ENCODE peak calls at places on chromosomes 6 and 20, in seven cellular contexts. One of them, this sample, is unnamed.

GRCh38 chr6:168892031-168892430 is 361.6 kb downstream of the THBS2 start:
- DNase-seq in left ventricle myocardium inferior: no peak
- DNase-seq in gastrocnemius medialis: no peak
- DNase-seq in DND-41: no peak
- DNase-seq in heart left ventricle: no peak
- DNase-seq in tibial nerve: no peak
- DNase-seq in mucosa of descending colon: no peak
- DNase-seq in this sample: no peak

GRCh38 chr6:1856381-1856780 is 246.7 kb downstream of the FOXC1 start:
- DNase-seq in left ventricle myocardium inferior: no peak
- DNase-seq in gastrocnemius medialis: no peak
- DNase-seq in DND-41: peak; percentile 94
- DNase-seq in heart left ventricle: no peak
- DNase-seq in tibial nerve: peak; percentile 30
- DNase-seq in mucosa of descending colon: peak; percentile 46
- DNase-seq in this sample: peak; percentile 75

GRCh38 chr6:138253731-138254130 is 35.4 kb upstream of the PBOV1 start:
- DNase-seq in left ventricle myocardium inferior: no peak
- DNase-seq in gastrocnemius medialis: no peak
- DNase-seq in DND-41: no peak
- DNase-seq in heart left ventricle: no peak
- DNase-seq in tibial nerve: no peak
- DNase-seq in mucosa of descending colon: no peak
- DNase-seq in this sample: no peak

GRCh38 chr6:28383235-28384142 is 16.1 kb downstream of the ZSCAN12 start:
- DNase-seq in left ventricle myocardium inferior: peak; percentile 84
- DNase-seq in gastrocnemius medialis: peak; percentile 69
- DNase-seq in DND-41: no peak
- DNase-seq in heart left ventricle: peak; percentile 86
- DNase-seq in tibial nerve: peak; percentile 65
- DNase-seq in mucosa of descending colon: peak; percentile 92
- DNase-seq in this sample: peak; percentile 82

GRCh38 chr20:47362361-47363219 is 6.1 kb upstream of the ZMYND8 start:
- DNase-seq in left ventricle myocardium inferior: no peak
- DNase-seq in gastrocnemius medialis: no peak
- DNase-seq in DND-41: peak; percentile 50
- DNase-seq in heart left ventricle: no peak
- DNase-seq in tibial nerve: no peak
- DNase-seq in mucosa of descending colon: no peak
- DNase-seq in this sample: no peak

GRCh38 chr6:30814137-30815084 is 69.9 kb upstream of the DDR1 start:
- DNase-seq in left ventricle myocardium inferior: no peak
- DNase-seq in gastrocnemius medialis: no peak
- DNase-seq in DND-41: no peak
- DNase-seq in heart left ventricle: no peak
- DNase-seq in tibial nerve: no peak
- DNase-seq in mucosa of descending colon: no peak
- DNase-seq in this sample: no peak

GRCh38 chr20:21513881-21514540 is at the start of gene NKX2-2:
- DNase-seq in left ventricle myocardium inferior: no peak
- DNase-seq in gastrocnemius medialis: no peak
- DNase-seq in DND-41: no peak
- DNase-seq in heart left ventricle: no peak
- DNase-seq in tibial nerve: no peak
- DNase-seq in mucosa of descending colon: no peak
- DNase-seq in this sample: no peak

GRCh38 chr6:53043626-53044025 is 21.6 kb upstream of the FBXO9 start:
- DNase-seq in left ventricle myocardium inferior: no peak
- DNase-seq in gastrocnemius medialis: no peak
- DNase-seq in DND-41: no peak
- DNase-seq in heart left ventricle: no peak
- DNase-seq in tibial nerve: no peak
- DNase-seq in mucosa of descending colon: no peak
- DNase-seq in this sample: no peak

GRCh38 chr6:133502451-133503259 is 261.5 kb downstream of the EYA4 start:
- DNase-seq in left ventricle myocardium inferior: no peak
- DNase-seq in gastrocnemius medialis: no peak
- DNase-seq in DND-41: no peak
- DNase-seq in heart left ventricle: no peak
- DNase-seq in tibial nerve: no peak
- DNase-seq in mucosa of descending colon: no peak
- DNase-seq in this sample: no peak

GRCh38 chr20:32482251-32483220 is 102.6 kb downstream of the NOL4L start:
- DNase-seq in left ventricle myocardium inferior: peak; percentile 63
- DNase-seq in gastrocnemius medialis: no peak
- DNase-seq in DND-41: peak; percentile 65
- DNase-seq in heart left ventricle: peak; percentile 67
- DNase-seq in tibial nerve: no peak
- DNase-seq in mucosa of descending colon: peak; percentile 74
- DNase-seq in this sample: peak; percentile 48

GRCh38 chr6:27871919-27872633 is 40.1 kb downstream of the OR2B2 start:
- DNase-seq in left ventricle myocardium inferior: peak; percentile 34
- DNase-seq in gastrocnemius medialis: no peak
- DNase-seq in DND-41: peak; percentile 93
- DNase-seq in heart left ventricle: peak; percentile 80
- DNase-seq in tibial nerve: no peak
- DNase-seq in mucosa of descending colon: peak; percentile 78
- DNase-seq in this sample: peak; percentile 84

GRCh38 chr20:54691335-54691734 is 215.9 kb downstream of the DOK5 start:
- DNase-seq in left ventricle myocardium inferior: no peak
- DNase-seq in gastrocnemius medialis: no peak
- DNase-seq in DND-41: no peak
- DNase-seq in heart left ventricle: no peak
- DNase-seq in tibial nerve: no peak
- DNase-seq in mucosa of descending colon: no peak
- DNase-seq in this sample: no peak

GRCh38 chr6:9405825-9406224 is 970.5 kb upstream of the SLC35B3 start:
- DNase-seq in left ventricle myocardium inferior: no peak
- DNase-seq in gastrocnemius medialis: no peak
- DNase-seq in DND-41: no peak
- DNase-seq in heart left ventricle: no peak
- DNase-seq in tibial nerve: no peak
- DNase-seq in mucosa of descending colon: no peak
- DNase-seq in this sample: no peak

GRCh38 chr6:34115396-34116314 is 30.2 kb downstream of the GRM4 start:
- DNase-seq in left ventricle myocardium inferior: no peak
- DNase-seq in gastrocnemius medialis: no peak
- DNase-seq in DND-41: peak; percentile 54
- DNase-seq in heart left ventricle: no peak
- DNase-seq in tibial nerve: no peak
- DNase-seq in mucosa of descending colon: no peak
- DNase-seq in this sample: no peak

GRCh38 chr6:146331008-146331407 is 212.6 kb upstream of the RAB32 start:
- DNase-seq in left ventricle myocardium inferior: no peak
- DNase-seq in gastrocnemius medialis: no peak
- DNase-seq in DND-41: no peak
- DNase-seq in heart left ventricle: no peak
- DNase-seq in tibial nerve: no peak
- DNase-seq in mucosa of descending colon: no peak
- DNase-seq in this sample: no peak

GRCh38 chr20:9374068-9374467 is 140.3 kb upstream of the LAMP5 start:
- DNase-seq in left ventricle myocardium inferior: no peak
- DNase-seq in gastrocnemius medialis: no peak
- DNase-seq in DND-41: no peak
- DNase-seq in heart left ventricle: no peak
- DNase-seq in tibial nerve: no peak
- DNase-seq in mucosa of descending colon: no peak
- DNase-seq in this sample: no peak

GRCh38 chr6:105872244-105872643 is 213.9 kb upstream of the PRDM1 start:
- DNase-seq in left ventricle myocardium inferior: no peak
- DNase-seq in gastrocnemius medialis: no peak
- DNase-seq in DND-41: no peak
- DNase-seq in heart left ventricle: no peak
- DNase-seq in tibial nerve: no peak
- DNase-seq in mucosa of descending colon: no peak
- DNase-seq in this sample: no peak

GRCh38 chr6:90175627-90176538 is 120.8 kb downstream of the BACH2 start:
- DNase-seq in left ventricle myocardium inferior: no peak
- DNase-seq in gastrocnemius medialis: no peak
- DNase-seq in DND-41: no peak
- DNase-seq in heart left ventricle: no peak
- DNase-seq in tibial nerve: no peak
- DNase-seq in mucosa of descending colon: no peak
- DNase-seq in this sample: no peak

GRCh38 chr6:109240370-109241084 is 141.7 kb downstream of the CD164 start:
- DNase-seq in left ventricle myocardium inferior: no peak
- DNase-seq in gastrocnemius medialis: no peak
- DNase-seq in DND-41: no peak
- DNase-seq in heart left ventricle: no peak
- DNase-seq in tibial nerve: no peak
- DNase-seq in mucosa of descending colon: no peak
- DNase-seq in this sample: no peak

DNA sequence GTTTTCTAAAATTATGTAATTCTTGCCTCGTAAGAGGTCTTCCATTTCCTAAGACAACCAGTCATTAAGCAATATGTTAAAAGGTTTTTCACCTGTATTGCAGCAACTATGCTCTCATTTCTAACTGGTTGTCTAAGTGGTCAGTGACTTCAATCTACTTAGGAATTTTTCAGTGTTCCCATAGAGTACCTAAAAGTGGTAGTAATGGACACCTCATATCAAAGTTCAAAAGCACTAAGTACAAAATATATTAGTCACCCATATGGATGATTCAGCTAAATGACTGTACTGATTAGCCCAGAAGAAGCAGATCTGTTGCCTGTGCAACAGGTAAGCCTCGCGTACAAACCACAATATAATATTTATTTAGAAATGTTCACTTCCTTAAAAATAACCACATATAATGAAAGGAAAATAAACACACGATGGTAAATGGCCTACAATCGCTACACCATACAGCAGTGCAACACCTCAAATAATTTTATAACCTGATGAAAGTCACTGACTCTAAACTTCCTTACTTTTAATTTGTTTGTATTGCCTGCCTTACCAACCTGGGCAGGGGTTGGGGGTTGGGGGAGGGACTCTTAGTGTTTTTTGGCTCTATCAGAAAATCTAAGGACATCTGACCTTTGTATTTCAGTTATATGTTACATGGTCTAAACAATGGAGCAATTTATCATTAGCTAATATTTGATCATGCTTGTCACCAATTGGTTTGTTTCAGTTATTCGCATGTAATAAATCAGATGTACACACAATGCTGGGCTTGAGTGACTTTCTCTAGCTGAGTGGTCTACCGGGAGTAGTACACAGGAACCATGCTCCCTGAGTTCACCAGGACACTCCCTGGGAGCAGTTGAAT is 105.9 kb downstream of the HIVEP2 start:
- DNase-seq in left ventricle myocardium inferior: no peak
- DNase-seq in gastrocnemius medialis: no peak
- DNase-seq in DND-41: no peak
- DNase-seq in heart left ventricle: no peak
- DNase-seq in tibial nerve: no peak
- DNase-seq in mucosa of descending colon: no peak
- DNase-seq in this sample: no peak
- H3K4me3 ChIP-seq in left ventricle myocardium inferior: no peak overlapping the region
- H3K4me3 ChIP-seq in gastrocnemius medialis: no peak overlapping the region
- H3K4me3 ChIP-seq in DND-41: no peak overlapping the region
- H3K4me3 ChIP-seq in heart left ventricle: no peak overlapping the region
- H3K4me3 ChIP-seq in tibial nerve: no peak overlapping the region
- H3K4me3 ChIP-seq in mucosa of descending colon: no peak overlapping the region
- H3K4me3 ChIP-seq in this sample: no peak overlapping the region

GRCh38 chr6:157954150-157955117 is 27.2 kb upstream of the SYNJ2 start:
- DNase-seq in left ventricle myocardium inferior: no peak
- DNase-seq in gastrocnemius medialis: no peak
- DNase-seq in DND-41: no peak
- DNase-seq in heart left ventricle: no peak
- DNase-seq in tibial nerve: no peak
- DNase-seq in mucosa of descending colon: peak; percentile 90
- DNase-seq in this sample: no peak
- TF ChIP-seq CTCF in left ventricle myocardium inferior: no peak
- TF ChIP-seq CTCF in gastrocnemius medialis: no peak
- TF ChIP-seq CTCF in DND-41: no peak
- TF ChIP-seq CTCF in heart left ventricle: no peak
- TF ChIP-seq CTCF in tibial nerve: no peak
- TF ChIP-seq CTCF in mucosa of descending colon: no peak
- TF ChIP-seq CTCF in this sample: no peak

GRCh38 chr20:49685161-49685601 is 28.5 kb downstream of the B4GALT5 start:
- DNase-seq in left ventricle myocardium inferior: no peak
- DNase-seq in gastrocnemius medialis: no peak
- DNase-seq in DND-41: peak; percentile 11
- DNase-seq in heart left ventricle: no peak
- DNase-seq in tibial nerve: no peak
- DNase-seq in mucosa of descending colon: no peak
- DNase-seq in this sample: no peak
- H3K4me1 ChIP-seq in left ventricle myocardium inferior: peaks cover 72% of the 10 kb centered on the region
- H3K4me1 ChIP-seq in gastrocnemius medialis: peaks cover 92% of the 10 kb centered on the region
- H3K4me1 ChIP-seq in DND-41: no peaks in the 10 kb centered on the region
- H3K4me1 ChIP-seq in heart left ventricle: peaks cover 50% of the 10 kb centered on the region
- H3K4me1 ChIP-seq in tibial nerve: peaks cover 82% of the 10 kb centered on the region
- H3K4me1 ChIP-seq in mucosa of descending colon: peaks cover 41% of the 10 kb centered on the region
- H3K4me1 ChIP-seq in this sample: peaks cover 32% of the 10 kb centered on the region

GRCh38 chr6:163127587-163127986 is 286.9 kb upstream of the QKI start:
- DNase-seq in left ventricle myocardium inferior: no peak
- DNase-seq in gastrocnemius medialis: no peak
- DNase-seq in DND-41: no peak
- DNase-seq in heart left ventricle: no peak
- DNase-seq in tibial nerve: no peak
- DNase-seq in mucosa of descending colon: no peak
- DNase-seq in this sample: no peak

GRCh38 chr6:163133017-163133416 is 281.5 kb upstream of the QKI start:
- DNase-seq in left ventricle myocardium inferior: no peak
- DNase-seq in gastrocnemius medialis: no peak
- DNase-seq in DND-41: no peak
- DNase-seq in heart left ventricle: no peak
- DNase-seq in tibial nerve: no peak
- DNase-seq in mucosa of descending colon: no peak
- DNase-seq in this sample: no peak

GRCh38 chr6:163133691-163134090 is 280.8 kb upstream of the QKI start:
- DNase-seq in left ventricle myocardium inferior: no peak
- DNase-seq in gastrocnemius medialis: no peak
- DNase-seq in DND-41: no peak
- DNase-seq in heart left ventricle: no peak
- DNase-seq in tibial nerve: no peak
- DNase-seq in mucosa of descending colon: no peak
- DNase-seq in this sample: no peak

GRCh38 chr6:163128324-163128723 is 286.2 kb upstream of the QKI start:
- DNase-seq in left ventricle myocardium inferior: no peak
- DNase-seq in gastrocnemius medialis: no peak
- DNase-seq in DND-41: no peak
- DNase-seq in heart left ventricle: no peak
- DNase-seq in tibial nerve: no peak
- DNase-seq in mucosa of descending colon: no peak
- DNase-seq in this sample: peak; percentile 51

DNA sequence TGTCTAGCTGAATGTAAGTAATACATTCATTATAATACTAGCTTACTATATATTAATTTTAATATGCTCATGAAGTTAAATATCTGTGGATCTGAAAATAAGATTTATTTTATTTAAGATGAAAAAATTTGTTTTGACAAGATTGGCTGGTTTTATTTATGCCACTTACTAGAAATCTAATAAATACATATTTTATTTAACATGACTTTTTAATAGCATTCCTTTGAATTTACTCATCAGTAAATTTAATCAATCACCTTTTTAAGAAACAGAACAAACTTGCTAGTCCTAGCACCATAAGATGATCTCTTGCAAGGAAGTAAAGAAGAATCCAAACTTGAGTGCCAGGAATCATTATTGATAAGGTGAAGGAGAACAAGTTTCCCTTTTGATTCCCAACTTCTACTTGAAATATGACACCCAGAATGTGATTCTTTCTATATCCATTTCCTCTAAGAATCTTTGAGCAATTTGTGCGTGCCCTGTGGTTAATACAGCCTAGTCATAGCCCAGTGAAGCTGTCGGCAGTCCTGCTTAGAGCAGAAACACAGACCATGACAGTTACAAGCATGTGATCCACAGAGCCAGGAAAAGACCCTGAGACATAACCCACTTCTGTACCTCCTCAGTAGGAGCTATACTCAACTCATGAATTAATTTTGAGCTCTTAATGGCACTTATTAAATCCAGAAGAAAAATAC is 282.3 kb upstream of the QKI start:
- DNase-seq in left ventricle myocardium inferior: no peak
- DNase-seq in gastrocnemius medialis: no peak
- DNase-seq in DND-41: no peak
- DNase-seq in heart left ventricle: no peak
- DNase-seq in tibial nerve: no peak
- DNase-seq in mucosa of descending colon: no peak
- DNase-seq in this sample: no peak
- H3K4me3 ChIP-seq in left ventricle myocardium inferior: no peak overlapping the region
- H3K4me3 ChIP-seq in gastrocnemius medialis: no peak overlapping the region
- H3K4me3 ChIP-seq in DND-41: no peak overlapping the region
- H3K4me3 ChIP-seq in heart left ventricle: no peak overlapping the region
- H3K4me3 ChIP-seq in tibial nerve: no peak overlapping the region
- H3K4me3 ChIP-seq in mucosa of descending colon: no peak overlapping the region
- H3K4me3 ChIP-seq in this sample: no peak overlapping the region

This sample was measured in BE2C.